ENCODE peak calls at places on chromosomes 3 and 15, in four cellular contexts. One of them, this sample, is unnamed.

GRCh38 chr15:74173545-74174215 is at the start of gene ISLR:
- DNase-seq in H1: no peak
- DNase-seq in GM12878: no peak
- DNase-seq in K562: no peak
- DNase-seq in this sample: no peak

GRCh38 chr3:169399068-169399467 is 264.4 kb downstream of the MECOM start:
- DNase-seq in K562: no peak
- DNase-seq in H1: no peak
- DNase-seq in GM12878: no peak
- DNase-seq in this sample: no peak

GRCh38 chr3:20057612-20058180 is 17.4 kb downstream of the KAT2B start:
- DNase-seq in GM12878: no peak
- DNase-seq in K562: no peak
- DNase-seq in H1: no peak
- DNase-seq in this sample: no peak

GRCh38 chr15:95610945-95611344 is 719.6 kb upstream of the NR2F2 start:
- DNase-seq in K562: no peak
- DNase-seq in H1: no peak
- DNase-seq in GM12878: no peak
- DNase-seq in this sample: no peak

GRCh38 chr15:47674576-47675232 is 42.6 kb upstream of the SEMA6D start:
- DNase-seq in GM12878: no peak
- DNase-seq in H1: no peak
- DNase-seq in K562: no peak
- DNase-seq in this sample: no peak

GRCh38 chr3:150168694-150169093 is 198.0 kb upstream of the PFN2 start:
- DNase-seq in GM12878: no peak
- DNase-seq in H1: no peak
- DNase-seq in K562: peak
- DNase-seq in this sample: no peak

GRCh38 chr3:127410678-127411077 is 122.8 kb upstream of the PRR20G start:
- DNase-seq in GM12878: no peak
- DNase-seq in K562: no peak
- DNase-seq in H1: peak
- DNase-seq in this sample: no peak

GRCh38 chr15:70045045-70045444 is 52.7 kb downstream of the TLE3 start:
- DNase-seq in K562: no peak
- DNase-seq in H1: no peak
- DNase-seq in GM12878: no peak
- DNase-seq in this sample: no peak

GRCh38 chr3:110686691-110687090 is 384.9 kb upstream of the NECTIN3 start:
- DNase-seq in GM12878: no peak
- DNase-seq in K562: no peak
- DNase-seq in H1: no peak
- DNase-seq in this sample: no peak

GRCh38 chr3:42169579-42169978 is 78.4 kb downstream of the TRAK1 start:
- DNase-seq in K562: no peak
- DNase-seq in GM12878: no peak
- DNase-seq in H1: no peak
- DNase-seq in this sample: no peak

GRCh38 chr3:12952322-12953200 is 111.2 kb upstream of the RPL32 start:
- DNase-seq in K562: peak
- DNase-seq in H1: no peak
- DNase-seq in GM12878: no peak
- DNase-seq in this sample: no peak

GRCh38 chr3:185732782-185733181 is 92.1 kb downstream of the IGF2BP2 start:
- DNase-seq in GM12878: no peak
- DNase-seq in K562: no peak
- DNase-seq in H1: no peak
- DNase-seq in this sample: no peak

GRCh38 chr3:133328373-133328772 is 71.5 kb upstream of the BFSP2 start:
- DNase-seq in GM12878: no peak
- DNase-seq in H1: no peak
- DNase-seq in K562: peak
- DNase-seq in this sample: no peak

GRCh38 chr3:193708270-193708669 is 115.3 kb downstream of the OPA1 start:
- DNase-seq in K562: no peak
- DNase-seq in GM12878: no peak
- DNase-seq in H1: no peak
- DNase-seq in this sample: no peak

GRCh38 chr3:112778298-112779008 is 68.2 kb downstream of the CD200R1L start:
- DNase-seq in GM12878: no peak
- DNase-seq in H1: no peak
- DNase-seq in K562: no peak
- DNase-seq in this sample: no peak

GRCh38 chr3:59273976-59274375 is 224.2 kb upstream of the CFAP20DC start:
- DNase-seq in GM12878: no peak
- DNase-seq in K562: no peak
- DNase-seq in H1: no peak
- DNase-seq in this sample: no peak

GRCh38 chr3:48566401-48566760 is 2.8 kb upstream of the UCN2 start:
- DNase-seq in GM12878: no peak
- DNase-seq in H1: no peak
- DNase-seq in K562: no peak
- DNase-seq in this sample: no peak

GRCh38 chr3:197354195-197355059 is 56.0 kb upstream of the DLG1 start:
- DNase-seq in GM12878: peak
- DNase-seq in K562: no peak
- DNase-seq in H1: no peak
- DNase-seq in this sample: no peak

GRCh38 chr3:55271549-55271948 is 215.6 kb downstream of the WNT5A start:
- DNase-seq in K562: no peak
- DNase-seq in GM12878: no peak
- DNase-seq in H1: no peak
- DNase-seq in this sample: no peak

GRCh38 chr15:34754171-34754580 is 622 bp downstream of the GJD2 start:
- DNase-seq in K562: no peak
- DNase-seq in H1: peak
- DNase-seq in GM12878: no peak
- DNase-seq in this sample: no peak
- TF ChIP-seq EZH2 in K562: no peak
- TF ChIP-seq EZH2 in H1: peak
- TF ChIP-seq EZH2 in GM12878: no peak
- TF ChIP-seq EZH2 in this sample: no peak

GRCh38 chr15:101179341-101180153 is 72.3 kb downstream of the CHSY1 start:
- DNase-seq in K562: no peak
- DNase-seq in GM12878: no peak
- DNase-seq in H1: no peak
- DNase-seq in this sample: no peak
- TF ChIP-seq EGR1 in K562: no peak
- TF ChIP-seq EGR1 in GM12878: no peak
- TF ChIP-seq EGR1 in H1: no peak
- TF ChIP-seq EGR1 in this sample: no peak

DNA sequence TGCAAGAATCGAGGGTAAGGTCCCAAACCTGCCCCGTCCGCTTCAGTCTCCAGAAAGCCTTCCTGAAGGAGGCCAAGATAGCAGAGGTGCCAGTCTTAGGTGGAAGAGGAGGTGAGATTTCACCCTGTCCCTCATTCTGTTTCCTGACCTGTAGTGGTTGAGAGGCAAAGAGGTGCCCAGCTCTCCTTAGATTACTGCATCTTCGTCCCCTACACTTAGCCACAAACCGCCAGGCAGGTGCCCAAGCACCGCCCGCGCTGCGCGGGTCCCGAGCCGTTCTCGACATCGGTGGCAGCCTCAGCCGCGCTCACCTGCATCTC is 23.8 kb upstream of the POLG start:
- DNase-seq in GM12878: no peak
- DNase-seq in H1: no peak
- DNase-seq in K562: no peak
- DNase-seq in this sample: no peak
- TF ChIP-seq EZH2 in GM12878: no peak
- TF ChIP-seq EZH2 in H1: no peak
- TF ChIP-seq EZH2 in K562: no peak
- TF ChIP-seq EZH2 in this sample: no peak

GRCh38 chr3:107574650-107575049 is 51.9 kb downstream of the BBX start:
- DNase-seq in H1: no peak
- DNase-seq in K562: peak
- DNase-seq in GM12878: no peak
- DNase-seq in this sample: peak
- TF ChIP-seq EGR1 in H1: no peak
- TF ChIP-seq EGR1 in K562: no peak
- TF ChIP-seq EGR1 in GM12878: no peak
- TF ChIP-seq EGR1 in this sample: no peak

GRCh38 chr15:45429974-45430792 is 51.8 kb upstream of the GATM start:
- DNase-seq in GM12878: no peak
- DNase-seq in K562: peak
- DNase-seq in H1: peak
- DNase-seq in this sample: no peak
- TF ChIP-seq EZH2 in GM12878: no peak
- TF ChIP-seq EZH2 in K562: no peak
- TF ChIP-seq EZH2 in H1: peak
- TF ChIP-seq EZH2 in this sample: no peak

DNA sequence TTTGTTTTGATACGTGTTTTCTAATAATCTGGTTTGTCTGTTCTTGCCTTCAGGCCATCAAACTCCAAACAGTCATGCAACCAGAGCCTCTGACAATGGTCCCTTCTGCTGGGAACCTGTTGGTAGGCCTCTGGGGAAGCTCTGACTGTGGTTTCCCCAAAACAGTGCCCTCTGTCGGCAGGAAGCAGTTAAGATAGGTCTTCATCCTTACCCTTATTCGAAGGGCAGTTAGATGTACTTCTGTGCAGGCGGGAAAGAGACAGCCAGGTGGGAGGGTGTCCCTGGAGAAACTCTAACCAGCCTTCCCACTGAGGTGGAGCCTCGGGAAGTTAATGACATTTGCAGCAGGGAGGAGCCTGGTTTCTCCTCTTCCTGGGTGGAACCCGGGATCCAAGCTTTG is 81.6 kb upstream of the CHMP2B start:
- DNase-seq in GM12878: no peak
- DNase-seq in H1: peak
- DNase-seq in K562: peak
- DNase-seq in this sample: peak
- TF ChIP-seq EGR1 in GM12878: no peak
- TF ChIP-seq EGR1 in H1: no peak
- TF ChIP-seq EGR1 in K562: no peak
- TF ChIP-seq EGR1 in this sample: no peak

GRCh38 chr15:83364541-83364940 is 80.1 kb upstream of the BNC1 start:
- DNase-seq in H1: no peak
- DNase-seq in K562: no peak
- DNase-seq in GM12878: no peak
- DNase-seq in this sample: no peak

GRCh38 chr15:83362706-83363105 is 78.2 kb upstream of the BNC1 start:
- DNase-seq in H1: no peak
- DNase-seq in K562: no peak
- DNase-seq in GM12878: no peak
- DNase-seq in this sample: no peak

DNA sequence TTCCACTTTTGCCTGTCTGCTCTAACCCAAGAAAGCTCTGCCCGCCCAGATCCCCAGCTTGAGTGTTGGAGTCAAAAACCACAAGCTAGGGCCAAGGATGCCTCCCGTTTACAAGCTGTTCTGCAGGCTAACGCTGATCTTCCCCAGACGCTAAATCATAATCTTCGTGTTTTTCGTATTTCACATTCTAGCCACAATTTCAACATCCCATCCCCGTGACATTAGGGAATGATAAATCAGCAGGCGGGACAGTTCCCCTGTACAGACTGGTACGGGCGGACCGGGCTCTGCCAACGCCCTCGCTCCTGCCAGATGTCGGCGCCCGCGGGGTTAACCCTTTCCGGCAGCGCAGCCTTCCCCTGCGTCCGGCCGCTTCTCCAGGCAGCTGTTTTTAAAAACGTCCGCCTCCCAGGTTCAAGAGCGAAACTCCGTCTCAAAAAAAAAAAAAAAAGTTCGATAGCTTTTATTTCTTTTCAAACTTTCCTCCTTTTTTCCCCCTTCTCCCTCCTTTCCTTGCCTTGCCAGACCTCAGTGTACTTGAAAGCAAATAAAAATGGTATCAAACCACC is 81.0 kb upstream of the BNC1 start:
- DNase-seq in GM12878: no peak
- DNase-seq in H1: peak
- DNase-seq in K562: no peak
- DNase-seq in this sample: peak
- TF ChIP-seq EZH2 in GM12878: peak
- TF ChIP-seq EZH2 in H1: no peak
- TF ChIP-seq EZH2 in K562: peak
- TF ChIP-seq EZH2 in this sample: no peak